ENCODE peak calls at places on chromosomes 16 and 17, in ten cellular contexts. V, A, E, T, D, P, K, H, I and Y are unnamed samples.

GRCh38 chr16:65572156-65572555 is 450.3 kb upstream of the CDH11 start:
- DNase-seq in V (no peak), A (no peak), E (no peak), T (no peak), D (no peak), P (peak), K (no peak), H (no peak), I (no peak), Y (no peak)

GRCh38 chr16:24094660-24095059 is 161.5 kb upstream of the CACNG3 start:
- DNase-seq in V (no peak), A (no peak), E (no peak), T (no peak), D (no peak), P (no peak), K (no peak), H (no peak), I (no peak), Y (no peak)

GRCh38 chr17:78706271-78706915 is 75.7 kb downstream of the CYTH1 start:
- DNase-seq in V (no peak), A (no peak), E (no peak), T (peak), D (no peak), P (no peak), K (peak), H (no peak), I (no peak), Y (no peak)

GRCh38 chr16:3171181-3171854 is 16.7 kb upstream of the OR1F1 start:
- DNase-seq in V (peak), A (no peak), E (peak), T (no peak), D (no peak), P (no peak), K (no peak), H (no peak), I (no peak), Y (peak)

GRCh38 chr17:56121661-56122060 is 31.6 kb upstream of the ANKFN1 start:
- DNase-seq in V (peak), A (no peak), E (no peak), T (no peak), D (no peak), P (no peak), K (no peak), H (no peak), I (no peak), Y (no peak)

GRCh38 chr17:78951967-78952551 is 26.9 kb upstream of the TIMP2 start:
- DNase-seq in V (no peak), A (no peak), E (no peak), T (no peak), D (no peak), P (no peak), K (no peak), H (no peak), I (peak), Y (no peak)

GRCh38 chr17:6474906-6475305 is 30.7 kb downstream of the PIMREG start:
- DNase-seq in V (no peak), A (no peak), E (no peak), T (no peak), D (no peak), P (no peak), K (no peak), H (no peak), I (no peak), Y (no peak)

GRCh38 chr16:18803569-18804462 is 2.5 kb upstream of the ARL6IP1 start:
- DNase-seq in V (peak), A (no peak), E (no peak), T (no peak), D (no peak), P (peak), K (no peak), H (no peak), I (no peak), Y (no peak)

GRCh38 chr17:35799942-35800341 is 4.5 kb upstream of the MMP28 start:
- DNase-seq in V (no peak), A (no peak), E (peak), T (peak), D (no peak), P (peak), K (no peak), H (no peak), I (no peak), Y (no peak)

GRCh38 chr17:28871056-28871579 is 16.3 kb downstream of the ERAL1 start:
- DNase-seq in V (no peak), A (no peak), E (no peak), T (no peak), D (no peak), P (peak), K (peak), H (no peak), I (no peak), Y (no peak)

GRCh38 chr17:76345377-76345945 is 8.3 kb downstream of the PRPSAP1 start:
- DNase-seq in V (no peak), A (no peak), E (no peak), T (no peak), D (no peak), P (no peak), K (no peak), H (no peak), I (peak), Y (no peak)

GRCh38 chr17:70317416-70317815 is 148.1 kb downstream of the KCNJ2 start:
- DNase-seq in V (no peak), A (no peak), E (no peak), T (no peak), D (no peak), P (no peak), K (no peak), H (no peak), I (no peak), Y (no peak)

GRCh38 chr17:74758846-74759163 is 10.4 kb downstream of the NHERF1 start:
- DNase-seq in V (peak), A (no peak), E (peak), T (peak), D (no peak), P (no peak), K (no peak), H (peak), I (no peak), Y (no peak)

GRCh38 chr17:41870627-41871026 is 5.4 kb upstream of the KLHL11 start:
- DNase-seq in V (no peak), A (no peak), E (no peak), T (no peak), D (no peak), P (no peak), K (no peak), H (no peak), I (no peak), Y (no peak)

GRCh38 chr16:782263-782662 is 5.9 kb downstream of the RPUSD1 start:
- DNase-seq in V (no peak), A (no peak), E (no peak), T (no peak), D (no peak), P (no peak), K (no peak), H (no peak), I (no peak), Y (no peak)

GRCh38 chr16:56877783-56878182 is 12.8 kb downstream of the SLC12A3 start:
- DNase-seq in V (no peak), A (no peak), E (no peak), T (no peak), D (no peak), P (no peak), K (no peak), H (no peak), I (no peak), Y (no peak)

GRCh38 chr16:68463904-68464303 is 15.6 kb upstream of the SMPD3 start:
- DNase-seq in V (no peak), A (no peak), E (no peak), T (no peak), D (no peak), P (no peak), K (no peak), H (no peak), I (no peak), Y (no peak)

GRCh38 chr17:72726936-72727335 is 365.6 kb downstream of the SLC39A11 start:
- DNase-seq in V (peak), A (no peak), E (no peak), T (no peak), D (no peak), P (no peak), K (peak), H (no peak), I (no peak), Y (no peak)

GRCh38 chr17:72733619-72734282 is 358.7 kb downstream of the SLC39A11 start:
- DNase-seq in V (no peak), A (no peak), E (no peak), T (no peak), D (no peak), P (no peak), K (no peak), H (no peak), I (peak), Y (no peak)

GRCh38 chr17:72732893-72733618 is 359.4 kb downstream of the SLC39A11 start:
- DNase-seq in V (no peak), A (no peak), E (no peak), T (no peak), D (no peak), P (no peak), K (no peak), H (no peak), I (no peak), Y (no peak)

GRCh38 chr17:72734611-72735010 is 357.9 kb downstream of the SLC39A11 start:
- DNase-seq in V (no peak), A (no peak), E (no peak), T (no peak), D (no peak), P (no peak), K (no peak), H (no peak), I (no peak), Y (no peak)

GRCh38 chr17:72730091-72730490 is 362.4 kb downstream of the SLC39A11 start:
- DNase-seq in V (peak), A (no peak), E (no peak), T (no peak), D (no peak), P (peak), K (no peak), H (no peak), I (no peak), Y (no peak)
- TF ChIP-seq MAX in V (no peak), A (no peak), E (no peak), T (no peak), D (no peak), P (no peak), K (no peak), H (no peak), I (no peak), Y (no peak)

DNA sequence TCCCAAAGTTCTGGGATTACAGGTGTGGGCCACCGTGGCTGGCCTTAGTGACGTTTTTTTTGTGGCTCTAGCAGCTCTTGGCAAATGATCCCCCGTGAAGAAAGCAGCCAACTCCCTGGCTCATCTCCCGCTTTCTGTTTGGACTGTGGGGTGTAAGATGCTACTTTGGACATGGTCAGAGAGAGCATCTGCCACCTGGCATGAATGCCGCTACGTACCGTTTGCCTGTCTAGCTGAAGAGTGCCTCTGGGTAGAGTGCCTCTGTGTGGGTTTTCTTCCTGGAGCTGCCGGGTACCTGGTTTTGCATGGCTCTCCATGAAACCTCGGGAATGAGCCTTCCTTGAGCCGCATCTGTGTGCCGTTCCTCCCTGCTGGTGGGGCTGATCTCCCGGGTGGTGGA is 34.3 kb downstream of the NDEL1 start:
- DNase-seq in V (no peak), A (no peak), E (no peak), T (no peak), D (no peak), P (no peak), K (no peak), H (no peak), I (no peak), Y (no peak)
- TF ChIP-seq MAX in V (no peak), A (no peak), E (no peak), T (no peak), D (no peak), P (no peak), K (no peak), H (no peak), I (no peak), Y (no peak)

DNA sequence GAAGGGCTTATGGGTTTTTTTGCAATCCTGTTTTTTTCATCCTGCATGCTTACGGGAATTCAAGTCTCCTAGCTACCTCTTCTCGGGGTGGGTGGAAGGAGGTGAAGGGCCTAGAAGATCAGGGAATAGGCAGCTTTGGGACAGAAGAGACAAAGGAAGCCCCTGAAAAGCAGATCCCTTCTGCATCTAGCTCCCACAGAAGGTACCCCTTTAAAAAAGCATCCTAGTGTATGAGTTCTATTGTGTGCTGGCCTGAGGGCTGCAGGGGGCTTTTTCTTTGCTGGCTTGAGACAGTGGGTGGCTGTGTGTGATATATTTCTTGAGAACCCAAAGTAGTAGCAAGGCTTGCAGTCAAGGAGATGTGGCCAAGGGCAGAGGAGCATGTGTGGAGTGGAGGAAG is 330.5 kb downstream of the MAF start:
- DNase-seq in V (no peak), A (no peak), E (no peak), T (no peak), D (no peak), P (no peak), K (no peak), H (no peak), I (no peak), Y (no peak)
- TF ChIP-seq MAX in V (no peak), A (no peak), E (no peak), T (no peak), D (no peak), P (no peak), K (no peak), H (no peak), I (no peak), Y (no peak)

GRCh38 chr16:50548659-50549560 is 714 bp downstream of the NKD1 start:
- DNase-seq in V (no peak), A (no peak), E (peak), T (peak), D (no peak), P (peak), K (no peak), H (no peak), I (no peak), Y (peak)
- TF ChIP-seq MAX in V (no peak), A (no peak), E (no peak), T (no peak), D (no peak), P (no peak), K (no peak), H (no peak), I (peak), Y (no peak)